ENCODE peak calls at places on chromosomes 7 and 10, in eight cellular contexts. R is HEK293T; U is iPS-NIHi11; K is NCI-H2107; Z is EH; M is psoas muscle; A is CD8-positive, alpha-beta T cell; Q is midbrain. E is an unnamed sample.

GRCh38 chr10:14779053-14779649 is 4.5 kb upstream of the FAM107B start:
- DNase-seq in A (no peak), R (no peak), M (no peak), Q (no peak), U (no peak), Z (peak), K (no peak), E (no peak)

GRCh38 chr7:119270045-119270464 is 1002.9 kb upstream of the KCND2 start:
- DNase-seq in Q (peak), Z (peak), U (peak), R (peak), A (no peak), K (peak), M (no peak), E (no peak)

GRCh38 chr7:77482015-77482414 is 55.1 kb upstream of the PTPN12 start:
- DNase-seq in U (peak), Q (no peak), K (no peak), A (no peak), M (no peak), R (no peak), Z (no peak), E (no peak)

GRCh38 chr10:132855889-132856288 is 69.9 kb upstream of the NKX6-2 start:
- DNase-seq in K (no peak), Z (no peak), Q (no peak), R (no peak), A (no peak), M (no peak), U (no peak), E (no peak)

GRCh38 chr10:43940898-43941777 is 292.5 kb upstream of the ZNF32 start:
- DNase-seq in Z (no peak), U (no peak), M (no peak), Q (no peak), R (no peak), A (no peak), K (no peak), E (no peak)

GRCh38 chr7:100119075-100119700 is at the start of the genes CNPY4 and TAF6:
- DNase-seq in U (peak), Q (peak), M (peak), Z (peak), K (peak), R (peak), A (peak), E (no peak)

GRCh38 chr7:2893411-2893861 is 49.3 kb upstream of the GNA12 start:
- DNase-seq in M (no peak), R (no peak), U (no peak), A (no peak), K (no peak), Q (no peak), Z (no peak), E (no peak)

GRCh38 chr7:128233471-128233870 is 7.6 kb upstream of the LEP start:
- DNase-seq in Q (no peak), K (no peak), A (no peak), M (no peak), R (no peak), Z (no peak), U (no peak), E (no peak)

GRCh38 chr10:131355116-131355515 is 43.6 kb upstream of the TCERG1L start:
- DNase-seq in K (no peak), R (no peak), Z (no peak), Q (no peak), M (no peak), U (no peak), A (no peak), E (no peak)

GRCh38 chr10:124744688-124745055 is 494 bp upstream of the FAM53B start:
- DNase-seq in U (peak), R (no peak), K (no peak), Z (peak), Q (no peak), A (no peak), M (no peak), E (no peak)

GRCh38 chr10:60396766-60397165 is 7.1 kb upstream of the ANK3 start:
- DNase-seq in U (no peak), Z (no peak), K (no peak), A (no peak), Q (no peak), R (no peak), M (no peak), E (no peak)

GRCh38 chr10:15140640-15141039 is 27.9 kb downstream of the NMT2 start:
- DNase-seq in A (no peak), M (no peak), U (no peak), K (no peak), Z (no peak), R (no peak), Q (peak), E (no peak)

GRCh38 chr10:104328916-104329710 is 9.2 kb downstream of the ITPRIP start:
- DNase-seq in K (no peak), M (peak), Q (peak), U (peak), R (peak), Z (peak), A (peak), E (no peak)

GRCh38 chr10:32952541-32953276 is 5.3 kb downstream of the ITGB1 start:
- DNase-seq in A (no peak), U (no peak), K (no peak), Z (no peak), Q (no peak), R (no peak), M (no peak), E (no peak)

GRCh38 chr7:2465928-2466327 is 10.3 kb downstream of the GRIFIN start:
- DNase-seq in Q (peak), M (no peak), U (peak), Z (no peak), K (no peak), A (no peak), R (no peak), E (no peak)